ENCODE peak calls at places on chromosome 9, in nine cellular contexts. L is adrenal gland, W is endothelial cell, A is heart left ventricle, N is lower leg skin, B is epithelial cell of esophagus, X is SK-N-SH, E is uterus, P is fibroblast of lung. Q is an unnamed sample.

GRCh38 chr9:132146575-132146974 is 15.3 kb upstream of the NTNG2 start:
- DNase-seq in W (no peak), B (no peak), X (no peak), N (no peak), P (no peak), L (no peak), A (no peak), E (no peak), Q (no peak)

GRCh38 chr9:94913550-94913949 is 187.1 kb downstream of the AOPEP start:
- DNase-seq in L (no peak), X (no peak), P (no peak), B (no peak), N (peak), W (no peak), E (no peak), A (no peak), Q (no peak)

GRCh38 chr9:35679766-35680330 is 6.1 kb downstream of the CA9 start:
- DNase-seq in P (peak), B (no peak), L (no peak), W (no peak), N (no peak), X (no peak), E (no peak), A (no peak), Q (no peak)

GRCh38 chr9:17018540-17019196 is 116.2 kb upstream of the CNTLN start:
- DNase-seq in X (no peak), E (no peak), A (no peak), P (no peak), B (peak), L (no peak), W (no peak), N (no peak), Q (no peak)

GRCh38 chr9:95189230-95190098 is 128.0 kb downstream of the FANCC start:
- DNase-seq in L (no peak), E (peak), B (no peak), P (peak), W (peak), X (peak), N (no peak), A (no peak), Q (no peak)

GRCh38 chr9:22645893-22646292 is 199.3 kb downstream of the DMRTA1 start:
- DNase-seq in L (no peak), P (peak), N (no peak), E (no peak), A (no peak), W (no peak), X (no peak), B (peak), Q (no peak)

GRCh38 chr9:96048954-96049831 is 173.7 kb downstream of the ERCC6L2 start:
- DNase-seq in X (no peak), E (no peak), N (no peak), P (no peak), L (no peak), B (no peak), A (no peak), W (no peak), Q (no peak)

GRCh38 chr9:97237311-97237786 is 70.1 kb upstream of the CCDC180 start:
- DNase-seq in E (no peak), A (no peak), W (peak), B (no peak), X (no peak), P (no peak), L (no peak), N (no peak), Q (peak)

GRCh38 chr9:113964740-113965095 is 88.6 kb downstream of the ZNF618 start:
- DNase-seq in W (no peak), A (no peak), X (no peak), N (no peak), B (no peak), L (no peak), P (no peak), E (no peak), Q (no peak)

GRCh38 chr9:135073081-135073740 is 14.3 kb upstream of the OLFM1 start:
- DNase-seq in X (no peak), B (no peak), W (no peak), E (no peak), N (no peak), P (no peak), A (no peak), L (peak), Q (peak)

GRCh38 chr9:61674465-61674864 is 484.6 kb downstream of the SPATA31A7 start:
- DNase-seq in X (no peak), W (no peak), N (no peak), L (no peak), P (no peak), E (no peak), A (no peak), B (no peak), Q (no peak)

GRCh38 chr9:126262738-126263137 is 63.9 kb upstream of the MVB12B start:
- DNase-seq in P (no peak), N (no peak), E (no peak), X (no peak), W (no peak), L (no peak), B (no peak), A (no peak), Q (no peak)

GRCh38 chr9:93126825-93127368 is 7.2 kb downstream of the NINJ1 start:
- DNase-seq in L (peak), X (peak), W (no peak), B (peak), A (peak), E (peak), N (no peak), P (peak), Q (no peak)

GRCh38 chr9:102779341-102779740 is 215.8 kb upstream of the CYLC2 start:
- DNase-seq in L (no peak), X (no peak), P (peak), E (no peak), A (no peak), B (peak), W (no peak), N (no peak), Q (no peak)

GRCh38 chr9:27176971-27177370 is 67.9 kb downstream of the TEK start:
- DNase-seq in X (no peak), E (no peak), B (no peak), W (no peak), P (no peak), L (no peak), N (no peak), A (no peak), Q (no peak)

GRCh38 chr9:106619211-106619610 is 243.8 kb upstream of the ZNF462 start:
- DNase-seq in X (no peak), A (no peak), B (peak), W (no peak), P (peak), N (no peak), L (no peak), E (no peak), Q (no peak)

GRCh38 chr9:22452415-22453010 is 5.9 kb downstream of the DMRTA1 start:
- DNase-seq in A (peak), W (peak), P (peak), L (no peak), N (peak), B (peak), X (no peak), E (peak), Q (no peak)

GRCh38 chr9:129250786-129251185 is 72.7 kb upstream of the IER5L start:
- DNase-seq in X (no peak), L (no peak), P (peak), W (no peak), B (peak), A (no peak), E (no peak), N (no peak), Q (no peak)

GRCh38 chr9:138022121-138022741 is 144.6 kb downstream of the CACNA1B start:
- DNase-seq in W (peak), A (peak), E (no peak), L (no peak), X (peak), P (no peak), B (no peak), N (no peak), Q (no peak)

GRCh38 chr9:113564804-113565237 is 101.3 kb downstream of the RGS3 start:
- DNase-seq in W (no peak), P (peak), L (no peak), X (peak), E (no peak), N (no peak), A (peak), B (peak), Q (no peak)

GRCh38 chr9:91349115-91349555 is 12.6 kb downstream of the AUH start:
- DNase-seq in E (no peak), L (no peak), W (no peak), X (no peak), N (no peak), A (no peak), B (no peak), P (no peak), Q (no peak)

GRCh38 chr9:136047775-136048559 is 47.1 kb downstream of the NACC2 start:
- DNase-seq in W (no peak), L (no peak), N (no peak), E (no peak), A (no peak), B (no peak), X (no peak), P (no peak), Q (no peak)

GRCh38 chr9:71004196-71004595 is 117.2 kb downstream of the TRPM3 start:
- DNase-seq in L (no peak), A (no peak), N (no peak), W (no peak), B (no peak), P (peak), E (no peak), X (no peak), Q (no peak)

GRCh38 chr9:2628926-2629325 is 7.3 kb downstream of the VLDLR start:
- DNase-seq in X (no peak), P (no peak), N (no peak), B (peak), W (no peak), E (no peak), L (no peak), A (no peak), Q (no peak)

GRCh38 chr9:102124465-102124864 is 386.0 kb upstream of the GRIN3A start:
- DNase-seq in E (no peak), L (no peak), P (no peak), B (no peak), N (no peak), A (no peak), X (no peak), W (no peak), Q (no peak)

GRCh38 chr9:136133191-136133958 is 14.7 kb upstream of the TMEM250 start:
- DNase-seq in W (peak), L (no peak), A (peak), B (peak), P (peak), E (no peak), X (peak), N (no peak), Q (peak)

GRCh38 chr9:131833906-131834305 is 94.0 kb upstream of the RAPGEF1 start:
- DNase-seq in W (no peak), L (no peak), P (peak), E (no peak), A (peak), X (no peak), N (no peak), B (peak), Q (no peak)

GRCh38 chr9:95333426-95333825 is 15.9 kb upstream of the FANCC start:
- DNase-seq in N (no peak), L (no peak), B (no peak), P (no peak), X (no peak), A (no peak), W (no peak), E (no peak), Q (no peak)

GRCh38 chr9:80509358-80509757 is 937.6 kb downstream of the TLE4 start:
- DNase-seq in P (no peak), X (no peak), L (no peak), N (no peak), A (no peak), B (no peak), E (no peak), W (no peak), Q (no peak)

GRCh38 chr9:125829743-125830142 is 82.6 kb downstream of the PBX3 start:
- DNase-seq in X (peak), N (peak), E (no peak), B (no peak), L (no peak), W (no peak), P (peak), A (no peak), Q (no peak)

DNA sequence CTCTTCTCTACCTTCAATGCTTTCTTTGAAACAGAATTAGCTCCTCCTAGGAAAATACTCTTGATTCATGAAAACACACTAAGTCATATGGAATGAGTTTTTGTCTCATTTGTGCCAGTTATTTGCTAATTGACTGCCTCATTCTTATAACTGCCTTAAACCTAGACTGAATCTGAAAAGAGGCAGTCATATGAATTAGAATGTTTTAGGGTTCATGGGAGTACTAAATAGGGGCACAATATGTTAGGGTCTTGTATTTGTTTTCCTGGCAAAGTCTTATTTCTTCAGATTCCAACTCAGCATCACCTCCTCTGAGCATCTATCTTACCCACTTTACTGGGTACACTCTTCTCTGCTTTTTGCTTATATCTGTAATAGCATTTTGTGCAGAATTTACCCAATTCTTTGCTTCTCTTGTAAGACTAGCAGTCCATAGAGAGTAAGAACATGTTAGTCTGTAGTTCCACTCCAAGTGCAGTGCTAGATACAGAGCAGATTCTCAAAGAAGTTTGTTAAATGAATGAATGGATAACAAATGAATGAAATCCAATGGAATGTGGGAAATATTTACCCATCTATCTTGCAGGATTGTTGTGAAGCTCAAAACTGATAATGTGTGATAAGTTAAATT is 43.9 kb upstream of the ALDH1A1 start:
- DNase-seq in X (no peak), W (no peak), B (no peak), P (no peak), N (no peak), E (no peak), A (no peak), L (no peak), Q (no peak)
- TF ChIP-seq CTCF in X (no peak), W (no peak), B (no peak), P (no peak), N (no peak), E (no peak), A (no peak), L (no peak), Q (no peak)

DNA sequence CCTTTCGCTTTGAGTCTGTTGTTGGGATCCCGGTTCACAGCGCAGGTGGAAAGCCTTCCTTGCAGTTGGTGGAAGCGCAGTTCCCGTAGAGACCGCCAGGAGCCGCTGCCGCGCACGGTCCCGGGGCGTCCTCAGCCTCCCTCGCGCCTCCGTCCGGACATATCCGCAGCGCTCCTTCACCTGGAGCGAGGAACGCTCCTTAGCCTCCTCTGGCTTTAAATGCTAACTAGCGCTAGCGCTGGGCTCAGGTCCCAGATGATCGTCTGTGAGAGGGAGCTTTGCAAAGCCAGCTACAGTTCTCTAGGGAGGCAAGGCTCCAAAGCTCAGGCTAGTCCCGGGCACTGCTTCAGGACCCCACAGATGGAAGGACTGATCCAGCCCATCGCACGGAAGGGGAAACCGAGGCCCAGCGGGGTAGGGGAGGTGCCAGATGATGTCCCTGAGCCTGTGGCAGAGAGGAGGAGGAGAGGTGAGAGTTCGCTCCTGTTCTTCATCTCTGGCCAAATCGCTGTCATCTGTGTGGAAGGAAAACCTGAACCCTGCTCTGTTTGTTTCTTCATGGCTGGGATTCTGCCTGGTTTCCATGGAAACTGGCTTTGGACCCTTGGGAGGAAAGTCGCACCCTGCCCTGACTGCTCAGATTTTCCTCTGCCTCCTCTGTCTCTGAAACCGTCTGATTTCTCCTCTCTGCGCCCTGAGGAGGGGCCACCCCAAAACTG is 31.4 kb downstream of the COL15A1 start:
- DNase-seq in A (peak), E (peak), L (peak), X (peak), W (peak), N (peak), P (peak), B (peak), Q (peak)
- TF ChIP-seq CTCF in A (peak), E (peak), L (peak), X (peak), W (peak), N (no peak), P (peak), B (peak), Q (peak)

DNA sequence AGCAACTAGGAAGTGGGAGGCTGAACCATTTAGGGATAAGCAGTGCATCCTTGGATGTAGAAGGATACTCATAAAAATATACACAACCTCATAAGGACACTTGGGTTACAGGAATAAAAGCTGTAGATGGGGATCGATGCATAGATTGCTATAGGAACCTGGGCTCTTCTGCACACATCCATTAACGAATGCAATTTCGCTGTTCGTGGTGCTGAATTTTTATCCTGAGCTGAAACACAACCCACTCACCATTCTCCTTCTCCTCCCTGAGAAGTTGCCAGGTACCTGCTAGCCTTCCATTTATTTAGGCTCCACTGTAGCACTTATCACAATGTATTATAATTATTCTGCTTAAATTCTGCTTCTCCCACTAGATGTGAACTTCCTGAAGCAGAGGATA is 320.6 kb upstream of the BRINP1 start:
- DNase-seq in P (no peak), A (no peak), B (peak), E (no peak), L (no peak), X (no peak), N (no peak), W (peak), Q (no peak)
- TF ChIP-seq CTCF in P (no peak), A (no peak), B (no peak), E (no peak), L (no peak), X (no peak), N (no peak), W (no peak), Q (no peak)

DNA sequence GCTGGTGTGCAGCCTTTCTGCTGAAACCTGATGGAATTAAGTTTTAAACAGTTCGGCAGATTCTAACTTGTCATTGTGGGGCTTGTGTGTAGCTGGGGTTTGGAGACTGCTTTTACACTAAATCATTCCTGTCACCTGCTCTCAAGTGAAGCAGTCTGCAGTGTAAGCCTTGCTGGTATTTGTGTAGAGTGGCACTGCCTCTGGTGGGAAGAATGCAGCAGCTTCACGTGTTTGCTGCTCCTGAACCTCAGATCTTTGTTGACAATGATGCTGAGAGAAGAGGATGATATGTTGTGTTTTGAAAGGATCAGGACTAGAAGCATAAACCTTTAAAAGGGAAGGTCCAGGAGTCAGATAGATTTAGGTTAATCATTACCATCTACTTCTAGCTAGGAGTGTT is 88.1 kb downstream of the KDM4C start:
- DNase-seq in B (peak), E (no peak), A (no peak), X (peak), W (no peak), N (no peak), P (peak), L (no peak), Q (no peak)
- TF ChIP-seq CTCF in B (peak), E (peak), A (peak), X (peak), W (no peak), N (no peak), P (peak), L (peak), Q (no peak)

DNA sequence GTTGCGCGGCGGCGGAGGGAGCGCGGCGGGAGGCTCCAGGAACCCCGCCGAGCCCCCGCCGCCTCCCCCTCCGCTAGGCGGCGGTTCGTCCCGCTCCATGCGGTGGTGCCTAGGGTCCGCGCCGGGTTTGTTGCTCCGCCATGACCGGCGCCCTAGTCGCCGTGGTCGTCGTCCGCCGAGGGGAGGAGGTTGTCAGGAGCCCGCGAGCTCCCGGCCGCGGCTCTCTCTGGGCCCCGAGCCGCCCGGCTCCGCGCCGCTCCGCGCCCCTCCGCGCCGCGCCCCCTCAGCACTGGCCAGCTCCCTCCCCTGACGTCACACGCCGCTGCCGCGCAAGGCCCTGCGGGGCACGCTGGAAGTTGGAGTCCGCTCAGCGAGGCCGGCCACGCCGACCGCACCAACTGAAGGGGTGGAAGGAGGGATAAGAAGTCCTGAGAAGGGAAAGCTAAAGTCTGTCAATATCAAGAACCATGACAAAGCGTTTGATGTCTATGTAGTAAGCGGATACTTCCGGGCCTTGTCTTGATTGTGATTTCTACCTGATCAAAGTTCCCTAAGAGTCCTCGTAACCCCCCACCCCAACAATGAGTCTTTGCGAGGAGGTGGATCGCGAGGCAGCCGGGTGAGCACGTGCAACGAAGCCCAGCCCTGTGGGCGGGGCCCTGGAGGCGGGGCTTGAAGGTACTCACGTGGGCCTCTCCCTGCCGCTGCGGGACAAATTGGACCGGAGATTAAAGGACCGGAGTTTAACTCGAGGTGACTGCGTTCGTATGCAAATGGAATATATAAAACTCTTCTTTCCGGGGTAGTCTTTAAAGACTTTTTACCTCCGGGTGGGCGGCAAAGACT is at the start of gene NR6A1:
- DNase-seq in E (peak), B (peak), X (peak), P (peak), N (peak), A (peak), L (peak), W (peak), Q (peak)
- TF ChIP-seq CTCF in E (peak), B (no peak), X (peak), P (peak), N (no peak), A (no peak), L (peak), W (peak), Q (peak)

GRCh38 chr9:547309-547708 is 294.2 kb upstream of the DMRT1 start:
- DNase-seq in P (no peak), N (no peak), E (no peak), L (no peak), A (no peak), B (no peak), W (no peak), X (no peak), Q (no peak)
- TF ChIP-seq CTCF in P (no peak), N (no peak), E (no peak), L (no peak), A (no peak), B (no peak), W (no peak), X (no peak), Q (no peak)

GRCh38 chr9:8826281-8826680 is 1026.7 kb upstream of the DMAC1 start:
- DNase-seq in L (no peak), P (no peak), X (no peak), A (no peak), W (no peak), B (no peak), E (no peak), N (no peak), Q (no peak)
- TF ChIP-seq CTCF in L (no peak), P (no peak), X (no peak), A (no peak), W (no peak), B (no peak), E (no peak), N (no peak), Q (no peak)